ENCODE peak calls at places on chromosome 9, in six cellular contexts. E, N, X, C, J and F are unnamed samples.

GRCh38 chr9:84411647-84412267 is 71.2 kb upstream of the SLC28A3 start:
- DNase-seq in N (no peak), X (no peak), E (no peak), J (no peak), C (no peak), F (no peak)

GRCh38 chr9:108671156-108671555 is 184.6 kb downstream of the ACTL7B start:
- DNase-seq in J (peak), E (no peak), X (no peak), C (peak), N (no peak), F (no peak)

GRCh38 chr9:129333613-129333960 is 155.5 kb upstream of the IER5L start:
- DNase-seq in C (peak), E (no peak), J (no peak), N (no peak), X (no peak), F (no peak)

GRCh38 chr9:7137040-7137439 is 379.3 kb downstream of the KDM4C start:
- DNase-seq in C (no peak), N (no peak), X (peak), J (no peak), E (no peak), F (no peak)

GRCh38 chr9:10062629-10063395 is 550.0 kb downstream of the PTPRD start:
- DNase-seq in N (no peak), C (no peak), J (peak), E (no peak), X (no peak), F (no peak)

GRCh38 chr9:93869863-93870262 is 85.3 kb downstream of the BARX1 start:
- DNase-seq in N (no peak), C (no peak), X (no peak), J (no peak), E (no peak), F (no peak)

GRCh38 chr9:72858089-72858912 is 94.6 kb downstream of the ALDH1A1 start:
- DNase-seq in E (no peak), J (no peak), C (peak), N (peak), X (no peak), F (no peak)

GRCh38 chr9:127970401-127971313 is 10.1 kb downstream of the EEIG1 start:
- DNase-seq in J (no peak), N (peak), X (no peak), C (no peak), E (peak), F (peak)

GRCh38 chr9:90611568-90611967 is 31.1 kb downstream of the DIRAS2 start:
- DNase-seq in N (no peak), C (no peak), X (no peak), J (no peak), E (no peak), F (no peak)

GRCh38 chr9:123725389-123725788 is 204.5 kb downstream of the DENND1A start:
- DNase-seq in X (no peak), E (no peak), J (peak), N (no peak), C (no peak), F (no peak)

GRCh38 chr9:129637673-129638439 is 4.1 kb downstream of the ASB6 start:
- DNase-seq in X (no peak), N (no peak), J (no peak), E (no peak), C (no peak), F (no peak)

GRCh38 chr9:13728121-13728520 is 448.6 kb upstream of the MPDZ start:
- DNase-seq in X (no peak), C (no peak), E (no peak), N (no peak), J (no peak), F (no peak)

GRCh38 chr9:126666155-126666803 is 52.6 kb downstream of the LMX1B start:
- DNase-seq in J (no peak), N (no peak), C (no peak), E (no peak), X (no peak), F (no peak)

GRCh38 chr9:107732781-107733529 is 243.4 kb upstream of the KLF4 start:
- DNase-seq in J (peak), X (no peak), E (no peak), C (no peak), N (no peak), F (no peak)

GRCh38 chr9:100104314-100104713 is 5.3 kb downstream of the INVS start:
- DNase-seq in E (no peak), J (peak), N (no peak), X (no peak), C (no peak), F (no peak)

GRCh38 chr9:112705773-112706427 is 12.0 kb downstream of the INIP start:
- DNase-seq in X (no peak), N (no peak), J (peak), E (no peak), C (peak), F (no peak)

GRCh38 chr9:92474569-92474968 is 7.7 kb downstream of the ASPN start:
- DNase-seq in N (no peak), X (no peak), E (no peak), J (no peak), C (no peak), F (no peak)

GRCh38 chr9:102309379-102309778 is 570.9 kb upstream of the GRIN3A start:
- DNase-seq in X (no peak), C (no peak), J (no peak), N (no peak), E (no peak), F (no peak)

GRCh38 chr9:129863059-129863690 is 27.9 kb downstream of the USP20 start:
- DNase-seq in X (no peak), J (peak), N (peak), E (no peak), C (no peak), F (peak)

GRCh38 chr9:6106576-6107339 is 91.3 kb upstream of the RANBP6 start:
- DNase-seq in X (peak), N (no peak), E (peak), J (peak), C (peak), F (no peak)

GRCh38 chr9:115746496-115746895 is 407.1 kb upstream of the PAPPA start:
- DNase-seq in J (no peak), E (no peak), C (no peak), N (no peak), X (no peak), F (no peak)

GRCh38 chr9:98455256-98455956 is 200.0 kb upstream of the TBC1D2 start:
- DNase-seq in J (no peak), X (no peak), C (no peak), E (no peak), N (no peak), F (no peak)

GRCh38 chr9:26723486-26723885 is 169.1 kb downstream of the CAAP1 start:
- DNase-seq in J (peak), N (peak), E (no peak), X (no peak), C (peak), F (no peak)

GRCh38 chr9:80644044-80644443 is 1045.3 kb downstream of the TLE1 start:
- DNase-seq in C (no peak), E (no peak), X (no peak), N (no peak), J (no peak), F (no peak)

GRCh38 chr9:134716067-134716466 is 74.5 kb downstream of the COL5A1 start:
- DNase-seq in X (no peak), N (no peak), C (no peak), E (no peak), J (peak), F (no peak)

GRCh38 chr9:104747565-104748358 is at the start of gene NIPSNAP3A:
- DNase-seq in E (peak), X (peak), J (peak), N (peak), C (peak), F (peak)
- TF ChIP-seq POLR2A in E (peak), X (no peak), J (peak), N (peak), C (peak), F (peak)

GRCh38 chr9:137127301-137128157 is 11.4 kb upstream of the GRIN1 start:
- DNase-seq in C (peak), N (peak), E (no peak), X (no peak), J (no peak), F (no peak)
- TF ChIP-seq POLR2A in C (no peak), N (no peak), E (no peak), X (no peak), J (no peak), F (no peak)

GRCh38 chr9:121267689-121268597 is at the start of gene GSN:
- DNase-seq in J (peak), C (peak), X (peak), N (peak), E (peak), F (peak)
- TF ChIP-seq POLR2A in J (no peak), C (peak), X (no peak), N (peak), E (no peak), F (no peak)

DNA sequence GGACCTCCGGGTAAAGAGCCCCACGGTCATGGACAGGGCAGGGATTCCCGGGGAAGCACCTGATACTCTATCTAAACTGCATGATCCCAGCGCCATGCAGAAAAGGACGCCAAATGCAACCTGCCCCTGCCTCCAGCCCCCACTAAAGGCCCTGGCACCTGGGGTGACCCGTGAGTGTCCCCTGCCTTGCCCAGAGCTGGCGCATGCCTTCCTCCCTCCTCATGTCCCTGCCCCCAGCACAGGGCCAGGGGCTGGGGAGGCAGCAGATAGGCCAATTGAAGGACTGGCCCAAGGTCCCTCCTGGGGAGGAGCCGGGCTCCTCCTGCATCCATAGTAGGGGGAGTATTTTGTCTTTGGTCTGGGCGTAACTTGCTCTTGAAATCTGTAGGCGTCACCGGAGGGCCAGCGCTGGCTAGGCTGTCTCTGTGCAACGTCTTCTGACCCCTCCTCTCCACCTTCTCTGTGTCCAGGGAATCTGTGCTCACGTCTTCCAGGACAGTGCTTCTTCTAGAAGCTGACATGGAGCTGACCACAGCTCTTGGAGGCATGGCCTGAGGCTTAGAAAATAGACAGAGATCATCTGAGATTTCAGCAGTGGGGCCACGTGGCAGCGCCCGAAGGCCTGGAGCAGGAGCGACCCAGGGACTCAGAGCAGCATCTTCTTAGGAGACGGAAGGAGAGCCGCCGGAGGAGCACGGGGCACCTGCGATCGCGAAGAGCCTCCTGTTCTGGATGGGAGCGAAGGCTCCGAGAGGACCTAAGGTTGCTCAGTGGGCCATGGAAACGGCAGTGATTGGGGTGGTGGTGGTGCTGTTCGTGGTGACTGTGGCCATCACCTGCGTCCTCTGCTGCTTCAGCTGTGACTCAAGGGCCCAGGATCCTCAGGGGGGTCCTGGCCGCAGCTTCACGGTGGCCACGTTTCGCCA is 660 bp downstream of the SPAAR start:
- DNase-seq in X (peak), J (no peak), C (no peak), N (no peak), E (no peak), F (no peak)
- TF ChIP-seq POLR2A in X (no peak), J (no peak), C (no peak), N (no peak), E (no peak), F (no peak)

GRCh38 chr9:110148384-110148783 is 59.6 kb downstream of the C9orf152 start:
- DNase-seq in X (no peak), C (no peak), N (peak), J (peak), E (no peak), F (peak)
- TF ChIP-seq POLR2A in X (no peak), C (no peak), N (no peak), J (no peak), E (peak), F (no peak)

DNA sequence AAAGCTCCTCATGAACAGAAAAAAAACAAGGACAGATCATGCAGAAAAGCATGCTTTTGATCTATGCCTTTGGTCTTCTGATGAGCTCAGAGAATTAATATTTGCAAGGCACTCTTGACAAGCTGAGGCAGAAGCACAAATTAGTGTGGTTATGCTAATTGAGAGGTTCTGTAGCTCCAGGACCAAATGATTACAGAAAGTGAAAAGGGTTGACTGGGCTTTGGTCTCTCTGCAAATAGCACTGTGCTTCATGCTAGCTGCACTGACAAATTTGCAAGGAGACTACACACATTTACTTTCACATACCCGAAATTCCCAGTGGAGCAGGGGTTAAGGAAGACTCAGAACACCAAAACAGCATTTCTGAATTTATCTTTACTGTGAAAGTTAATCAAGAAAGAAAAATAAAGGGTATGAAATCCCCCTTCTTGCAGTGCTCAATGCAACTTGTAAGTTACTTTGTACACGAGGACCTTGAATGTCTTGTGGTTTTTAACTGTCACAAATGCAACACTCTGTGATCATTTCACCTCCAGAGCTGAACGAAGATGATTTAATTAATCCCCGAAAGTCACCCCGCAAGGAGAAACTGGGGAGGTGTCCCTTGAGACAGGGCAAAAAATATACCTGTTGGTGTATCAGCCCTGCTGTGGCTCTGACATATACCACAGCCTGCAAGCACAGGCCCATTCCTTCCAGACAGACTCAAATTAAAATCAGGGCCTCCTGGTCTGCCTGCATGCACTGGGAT is 11.9 kb downstream of the RAPGEF1 start:
- DNase-seq in E (no peak), X (no peak), J (no peak), N (no peak), C (no peak), F (no peak)
- TF ChIP-seq POLR2A in E (peak), X (no peak), J (no peak), N (no peak), C (no peak), F (peak)

GRCh38 chr9:11469745-11470144 is 856.9 kb upstream of the PTPRD start:
- DNase-seq in J (no peak), C (no peak), N (no peak), X (no peak), E (no peak), F (no peak)
- TF ChIP-seq POLR2A in J (no peak), C (no peak), N (no peak), X (no peak), E (no peak), F (no peak)